ENCODE peak calls at places on chromosomes 12 and 14, in six cellular contexts. R, U, E, V, T and F are unnamed samples.
A peak's percentile ranks its signal among the peaks of the same experiment; 100 is the strongest.

GRCh38 chr14:89779707-89780106 is 174.8 kb downstream of the EFCAB11 start:
- DNase-seq in E (peak; percentile 2), T (no peak), V (no peak), R (no peak), U (no peak), F (no peak)

GRCh38 chr14:101821528-101821927 is 60.0 kb downstream of the PPP2R5C start:
- DNase-seq in R (no peak), E (no peak), V (no peak), U (no peak), T (no peak), F (no peak)

GRCh38 chr12:46675736-46676135 is 150.1 kb downstream of the SLC38A4 start:
- DNase-seq in E (peak; percentile 62), V (no peak), U (peak; percentile 13), R (peak; percentile 20), T (no peak), F (no peak)

GRCh38 chr12:94329366-94329765 is 130.3 kb downstream of the CEP83 start:
- DNase-seq in V (no peak), U (no peak), R (no peak), E (no peak), T (no peak), F (no peak)

GRCh38 chr12:20211537-20211936 is 156.8 kb upstream of the PDE3A start:
- DNase-seq in E (no peak), U (no peak), T (no peak), V (no peak), R (no peak), F (no peak)

GRCh38 chr12:94699796-94700195 is 49.4 kb upstream of the TMCC3 start:
- DNase-seq in E (no peak), U (no peak), T (no peak), V (no peak), R (no peak), F (no peak)

GRCh38 chr12:56431850-56432249 is 17.4 kb downstream of the TIMELESS start:
- DNase-seq in E (peak; percentile 37), R (no peak), U (no peak), T (no peak), V (no peak), F (no peak)

GRCh38 chr12:70467476-70467875 is 101.4 kb downstream of the KCNMB4 start:
- DNase-seq in V (no peak), T (no peak), R (no peak), U (no peak), E (no peak), F (no peak)

GRCh38 chr14:85587152-85587697 is 57.3 kb downstream of the FLRT2 start:
- DNase-seq in T (no peak), U (peak; percentile 36), V (no peak), E (peak; percentile 94), R (peak; percentile 87), F (no peak)

GRCh38 chr12:18171571-18171970 is 81.6 kb upstream of the RERGL start:
- DNase-seq in R (no peak), U (no peak), V (no peak), T (no peak), E (peak; percentile 48), F (no peak)

GRCh38 chr14:59161571-59162175 is 26.8 kb upstream of the DAAM1 start:
- DNase-seq in U (peak; percentile 39), R (no peak), T (no peak), V (no peak), E (peak; percentile 80), F (no peak)

GRCh38 chr12:127729381-127729780 is 537.6 kb upstream of the TMEM132C start:
- DNase-seq in E (peak; percentile 8), U (no peak), R (peak; percentile 18), V (no peak), T (no peak), F (no peak)

GRCh38 chr12:19972325-19973288 is 395.7 kb upstream of the PDE3A start:
- DNase-seq in U (no peak), T (no peak), V (no peak), R (no peak), E (peak; percentile 20), F (no peak)

GRCh38 chr12:20063116-20063515 is 305.2 kb upstream of the PDE3A start:
- DNase-seq in V (no peak), T (no peak), R (no peak), U (no peak), E (peak; percentile 87), F (no peak)

GRCh38 chr14:101962503-101962874 is 1.9 kb upstream of the DYNC1H1 start:
- DNase-seq in R (peak; percentile 55), U (peak; percentile 80), V (no peak), T (peak; percentile 93), E (peak; percentile 92), F (no peak)

GRCh38 chr12:52519826-52520662 is at the start of gene KRT5:
- DNase-seq in U (no peak), R (no peak), E (no peak), V (no peak), T (no peak), F (no peak)

GRCh38 chr12:101267111-101267510 is 12.8 kb upstream of the UTP20 start:
- DNase-seq in R (no peak), V (no peak), U (no peak), T (no peak), E (no peak), F (no peak)

GRCh38 chr14:70907996-70908917 is 998 bp downstream of the PCNX1 start:
- DNase-seq in E (peak; percentile 65), T (peak; percentile 76), V (peak; percentile 48), U (peak; percentile 73), R (peak; percentile 36), F (no peak)

GRCh38 chr12:69732088-69732487 is 6.6 kb upstream of the RAB3IP start:
- DNase-seq in V (no peak), E (peak; percentile 33), U (no peak), R (no peak), T (no peak), F (no peak)